ENCODE peak calls at places on chromosomes 4 and X, in ten cellular contexts. G is heart right ventricle, X is tibial nerve, W is Karpas-422, O is tibial artery, S is A673, D is neuronal stem cell, B is mesenchymal stem cell, E is lower lobe of right lung, A is lung. R is an unnamed sample.
A peak's percentile ranks its signal among the peaks of the same experiment; 100 is the strongest.

GRCh38 chr4:140637836-140638235 is 69.1 kb upstream of the UCP1 start:
- DNase-seq in G (no peak), X (no peak), W (peak; percentile 72), O (no peak), S (peak; percentile 59), D (no peak), B (no peak), E (no peak), A (no peak), R (peak; percentile 31)

GRCh38 chr4:1253831-1254230 is 4.9 kb upstream of the CTBP1 start:
- DNase-seq in G (no peak), X (no peak), W (no peak), O (no peak), S (no peak), D (no peak), B (no peak), E (no peak), A (no peak), R (no peak)

GRCh38 chrX:144334577-144334976 is 450.7 kb downstream of the UBE2NL start:
- DNase-seq in G (no peak), X (no peak), W (peak; percentile 68), O (no peak), S (peak; percentile 3), D (no peak), B (peak; percentile 1), E (no peak), A (no peak), R (no peak)

GRCh38 chr4:25180524-25181131 is 20.4 kb upstream of the SEPSECS start:
- DNase-seq in G (no peak), X (no peak), W (peak; percentile 88), O (no peak), S (peak; percentile 69), D (peak; percentile 21), B (peak; percentile 44), E (no peak), A (peak; percentile 36), R (peak; percentile 56)

GRCh38 chr4:37908488-37909343 is 17.8 kb downstream of the TBC1D1 start:
- DNase-seq in G (peak; percentile 25), X (no peak), W (no peak), O (no peak), S (peak; percentile 15), D (no peak), B (no peak), E (peak; percentile 56), A (no peak), R (peak; percentile 59)

GRCh38 chr4:181946902-181947301 is 296.3 kb upstream of the TENM3 start:
- DNase-seq in G (no peak), X (no peak), W (no peak), O (no peak), S (no peak), D (no peak), B (peak; percentile 28), E (no peak), A (no peak), R (no peak)

GRCh38 chr4:169272265-169272886 is 1.6 kb upstream of the SH3RF1 start:
- DNase-seq in G (no peak), X (no peak), W (no peak), O (no peak), S (peak; percentile 49), D (no peak), B (peak; percentile 52), E (no peak), A (no peak), R (peak; percentile 82)

GRCh38 chrX:18879144-18879543 is 104.8 kb downstream of the PHKA2 start:
- DNase-seq in G (no peak), X (no peak), W (no peak), O (no peak), S (no peak), D (no peak), B (no peak), E (no peak), A (no peak), R (no peak)

GRCh38 chr4:86367577-86367976 is 7.7 kb upstream of the MAPK10 start:
- DNase-seq in G (no peak), X (no peak), W (no peak), O (no peak), S (no peak), D (no peak), B (peak; percentile 14), E (no peak), A (no peak), R (peak; percentile 67)

GRCh38 chr4:86362510-86362909 is 2.7 kb upstream of the MAPK10 start:
- DNase-seq in G (no peak), X (no peak), W (no peak), O (no peak), S (no peak), D (no peak), B (no peak), E (no peak), A (no peak), R (no peak)

GRCh38 chr4:86368433-86368832 is 8.6 kb upstream of the MAPK10 start:
- DNase-seq in G (no peak), X (no peak), W (no peak), O (no peak), S (no peak), D (no peak), B (no peak), E (no peak), A (no peak), R (no peak)

DNA sequence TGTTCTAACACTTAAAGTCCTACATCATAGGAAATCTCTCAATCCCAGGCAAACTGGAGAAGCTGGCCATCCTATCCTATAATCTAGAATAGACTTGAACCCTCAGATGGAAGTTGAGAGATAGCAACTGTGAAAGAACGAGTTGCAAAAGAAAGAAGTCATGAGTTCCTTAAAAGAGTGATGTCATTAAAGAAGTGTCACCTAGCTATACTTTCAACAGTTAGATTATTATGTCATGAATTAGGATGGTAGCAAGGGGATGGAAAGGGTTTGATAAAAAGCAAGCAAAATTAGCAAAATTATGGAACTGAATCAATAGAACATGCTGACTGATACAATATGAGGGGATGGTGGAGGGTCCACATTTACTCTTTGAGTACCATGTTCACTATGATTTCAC is 7.1 kb upstream of the MAPK10 start:
- DNase-seq in G (no peak), X (no peak), W (no peak), O (no peak), S (no peak), D (no peak), B (no peak), E (no peak), A (no peak), R (no peak)
- H3K4me3 ChIP-seq in G (no peak overlapping the region), X (no peak overlapping the region), W (no peak overlapping the region), O (no peak overlapping the region), S (no peak overlapping the region), D (no peak overlapping the region), B (no peak overlapping the region), E (no peak overlapping the region), A (no peak overlapping the region), R (no peak overlapping the region)

GRCh38 chr4:71241467-71242401 is 97.1 kb upstream of the SLC4A4 start:
- DNase-seq in G (no peak), X (no peak), W (peak; percentile 37), O (no peak), S (no peak), D (no peak), B (peak; percentile 63), E (peak; percentile 67), A (peak; percentile 59), R (peak; percentile 16)

GRCh38 chr4:71237626-71238025 is 101.2 kb upstream of the SLC4A4 start:
- DNase-seq in G (no peak), X (no peak), W (no peak), O (no peak), S (no peak), D (no peak), B (no peak), E (no peak), A (no peak), R (no peak)

GRCh38 chr4:71240094-71240493 is 98.7 kb upstream of the SLC4A4 start:
- DNase-seq in G (no peak), X (no peak), W (no peak), O (no peak), S (no peak), D (no peak), B (no peak), E (no peak), A (no peak), R (no peak)

GRCh38 chr4:71236226-71236625 is 102.6 kb upstream of the SLC4A4 start:
- DNase-seq in G (no peak), X (no peak), W (no peak), O (no peak), S (no peak), D (no peak), B (no peak), E (no peak), A (no peak), R (no peak)

GRCh38 chr4:71239365-71239764 is 99.5 kb upstream of the SLC4A4 start:
- DNase-seq in G (no peak), X (no peak), W (no peak), O (no peak), S (peak; percentile 33), D (no peak), B (peak; percentile 46), E (no peak), A (no peak), R (no peak)
- H3K27me3 ChIP-seq in G (no peaks in the 10 kb centered on the region), X (no peaks in the 10 kb centered on the region), W (no peaks in the 10 kb centered on the region), O (no peaks in the 10 kb centered on the region), S (no peaks in the 10 kb centered on the region), D (no peaks in the 10 kb centered on the region), B (no peaks in the 10 kb centered on the region), E (no peaks in the 10 kb centered on the region), A (no peaks in the 10 kb centered on the region), R (no peaks in the 10 kb centered on the region)

DNA sequence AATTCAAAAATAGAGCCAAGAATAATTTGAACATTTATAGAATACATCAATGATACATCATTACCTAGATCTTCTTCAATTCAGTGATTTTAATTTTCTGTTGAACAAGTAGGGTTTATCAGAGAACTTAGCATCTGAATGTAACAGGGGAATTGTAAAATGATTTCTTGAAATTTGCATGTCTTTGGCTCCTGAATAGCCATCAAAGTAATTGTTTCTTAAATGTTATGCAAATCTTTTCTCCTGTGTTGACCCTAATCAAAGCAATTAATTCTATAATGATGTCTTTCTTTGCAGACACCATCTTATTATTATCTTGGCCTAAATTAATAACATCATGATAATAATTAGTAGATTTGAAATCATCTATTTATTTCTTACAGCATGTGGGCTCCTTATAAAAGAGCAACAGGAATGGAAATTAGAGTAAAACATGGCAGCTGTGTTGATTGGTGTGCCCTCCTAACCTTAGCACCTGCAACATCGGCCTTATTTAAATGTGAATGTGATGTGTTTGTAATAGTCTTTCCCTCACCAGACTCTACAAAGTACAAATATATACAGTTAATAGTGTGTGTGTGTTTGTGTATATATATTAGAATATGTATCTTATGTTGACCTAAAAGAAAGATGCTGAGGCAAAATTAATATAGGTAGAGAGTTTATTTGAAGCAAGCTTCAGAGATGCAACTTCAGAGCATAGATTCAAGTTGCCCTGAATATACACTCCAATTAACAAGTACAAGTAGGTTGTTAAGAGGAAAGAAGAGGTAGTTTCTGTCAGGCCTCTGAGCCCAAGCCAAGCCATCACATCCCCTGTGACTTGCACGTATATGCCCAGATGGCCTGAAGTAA is 328.0 kb upstream of the TECRL start:
- DNase-seq in G (no peak), X (no peak), W (no peak), O (no peak), S (no peak), D (no peak), B (no peak), E (no peak), A (no peak), R (no peak)
- H3K4me3 ChIP-seq in G (no peak overlapping the region), X (no peak overlapping the region), W (no peak overlapping the region), O (no peak overlapping the region), S (no peak overlapping the region), D (no peak overlapping the region), B (no peak overlapping the region), E (no peak overlapping the region), A (no peak overlapping the region), R (no peak overlapping the region)

GRCh38 chrX:154115071-154115470 is 17.6 kb upstream of the MECP2 start:
- DNase-seq in G (no peak), X (no peak), W (no peak), O (no peak), S (no peak), D (no peak), B (no peak), E (no peak), A (no peak), R (no peak)

GRCh38 chrX:154116514-154116913 is 19.0 kb upstream of the MECP2 start:
- DNase-seq in G (no peak), X (no peak), W (no peak), O (no peak), S (no peak), D (no peak), B (no peak), E (no peak), A (no peak), R (no peak)

GRCh38 chrX:154115750-154116149 is 18.2 kb upstream of the MECP2 start:
- DNase-seq in G (no peak), X (no peak), W (no peak), O (no peak), S (no peak), D (no peak), B (no peak), E (no peak), A (no peak), R (no peak)

GRCh38 chrX:154113729-154114128 is 16.2 kb upstream of the MECP2 start:
- DNase-seq in G (no peak), X (no peak), W (no peak), O (no peak), S (no peak), D (no peak), B (no peak), E (no peak), A (no peak), R (no peak)

DNA sequence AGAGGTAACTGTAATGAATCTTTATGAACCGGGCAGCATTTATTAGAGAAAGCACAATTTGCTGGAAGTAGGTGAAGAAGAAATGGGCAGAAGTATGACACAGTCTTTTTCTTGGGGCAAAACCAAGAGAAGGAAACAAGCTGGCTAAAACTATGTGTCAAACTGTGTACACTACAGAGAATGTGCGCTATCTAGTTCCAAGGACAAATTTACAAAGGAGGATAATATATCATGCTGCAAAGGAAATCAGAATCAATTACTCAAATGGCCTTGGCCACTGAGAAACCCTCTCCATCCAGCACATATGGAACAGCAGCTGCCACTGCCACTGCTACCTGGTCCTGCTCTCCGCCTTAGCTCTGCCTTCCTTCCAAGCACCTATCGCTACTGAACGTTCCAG is 17.1 kb upstream of the MECP2 start:
- DNase-seq in G (no peak), X (no peak), W (no peak), O (no peak), S (no peak), D (no peak), B (no peak), E (no peak), A (no peak), R (no peak)
- H3K27me3 ChIP-seq in G (no peaks in the 10 kb centered on the region), X (no peaks in the 10 kb centered on the region), W (peaks cover 4% of the 10 kb centered on the region), O (no peaks in the 10 kb centered on the region), S (peaks cover 4% of the 10 kb centered on the region), D (no peaks in the 10 kb centered on the region), B (peaks cover 15% of the 10 kb centered on the region), E (no peaks in the 10 kb centered on the region), A (no peaks in the 10 kb centered on the region), R (peaks cover 38% of the 10 kb centered on the region)